ENCODE peak calls at places on chromosome 5, in seven cellular contexts. One of them, this sample, is unnamed.

GRCh38 chr5:150441813-150442698 is 7.5 kb downstream of the RPS14 start:
- DNase-seq in NT2/D1: no peak
- DNase-seq in SK-N-SH: no peak
- DNase-seq in H1: peak
- DNase-seq in HCT116: no peak
- DNase-seq in K562: no peak
- DNase-seq in HepG2: no peak
- DNase-seq in this sample: no peak

GRCh38 chr5:153767221-153768218 is 271.2 kb downstream of the FAM114A2 start:
- DNase-seq in HepG2: no peak
- DNase-seq in NT2/D1: no peak
- DNase-seq in H1: no peak
- DNase-seq in SK-N-SH: no peak
- DNase-seq in K562: no peak
- DNase-seq in HCT116: no peak
- DNase-seq in this sample: no peak

GRCh38 chr5:112976432-112977309 is at the start of gene DCP2:
- DNase-seq in SK-N-SH: peak
- DNase-seq in K562: peak
- DNase-seq in HCT116: peak
- DNase-seq in HepG2: peak
- DNase-seq in NT2/D1: peak
- DNase-seq in H1: peak
- DNase-seq in this sample: peak

GRCh38 chr5:167244583-167244982 is 1046.9 kb upstream of the WWC1 start:
- DNase-seq in NT2/D1: peak
- DNase-seq in HCT116: no peak
- DNase-seq in H1: peak
- DNase-seq in K562: no peak
- DNase-seq in SK-N-SH: peak
- DNase-seq in HepG2: no peak
- DNase-seq in this sample: no peak

GRCh38 chr5:163373401-163374066 is 63.9 kb upstream of the CCNG1 start:
- DNase-seq in NT2/D1: no peak
- DNase-seq in K562: no peak
- DNase-seq in SK-N-SH: no peak
- DNase-seq in HCT116: no peak
- DNase-seq in HepG2: no peak
- DNase-seq in H1: no peak
- DNase-seq in this sample: no peak

GRCh38 chr5:75363726-75364495 is 26.9 kb downstream of the HMGCR start:
- DNase-seq in NT2/D1: no peak
- DNase-seq in HCT116: no peak
- DNase-seq in K562: peak
- DNase-seq in H1: no peak
- DNase-seq in HepG2: no peak
- DNase-seq in SK-N-SH: no peak
- DNase-seq in this sample: no peak

GRCh38 chr5:95861858-95862561 is 39.5 kb upstream of the GLRX start:
- DNase-seq in HepG2: no peak
- DNase-seq in H1: no peak
- DNase-seq in SK-N-SH: no peak
- DNase-seq in K562: no peak
- DNase-seq in NT2/D1: no peak
- DNase-seq in HCT116: no peak
- DNase-seq in this sample: no peak

GRCh38 chr5:110414360-110414759 is 312.1 kb downstream of the TMEM232 start:
- DNase-seq in NT2/D1: no peak
- DNase-seq in HCT116: no peak
- DNase-seq in HepG2: peak
- DNase-seq in K562: no peak
- DNase-seq in SK-N-SH: no peak
- DNase-seq in H1: no peak
- DNase-seq in this sample: no peak

GRCh38 chr5:150579462-150580400 is 60.7 kb upstream of the SYNPO start:
- DNase-seq in HepG2: no peak
- DNase-seq in HCT116: no peak
- DNase-seq in K562: no peak
- DNase-seq in SK-N-SH: no peak
- DNase-seq in NT2/D1: no peak
- DNase-seq in H1: no peak
- DNase-seq in this sample: no peak

GRCh38 chr5:103037673-103038455 is 82.1 kb downstream of the GIN1 start:
- DNase-seq in NT2/D1: no peak
- DNase-seq in K562: no peak
- DNase-seq in SK-N-SH: no peak
- DNase-seq in HCT116: no peak
- DNase-seq in HepG2: no peak
- DNase-seq in H1: no peak
- DNase-seq in this sample: no peak

GRCh38 chr5:170681013-170681433 is 102.5 kb upstream of the GABRP start:
- DNase-seq in HCT116: no peak
- DNase-seq in SK-N-SH: peak
- DNase-seq in HepG2: no peak
- DNase-seq in K562: peak
- DNase-seq in H1: peak
- DNase-seq in NT2/D1: peak
- DNase-seq in this sample: no peak

GRCh38 chr5:168286386-168286785 is 5.1 kb upstream of the WWC1 start:
- DNase-seq in K562: no peak
- DNase-seq in SK-N-SH: no peak
- DNase-seq in NT2/D1: no peak
- DNase-seq in H1: peak
- DNase-seq in HepG2: no peak
- DNase-seq in HCT116: no peak
- DNase-seq in this sample: no peak

GRCh38 chr5:148347706-148348105 is 12.3 kb downstream of the SPINK9 start:
- DNase-seq in K562: no peak
- DNase-seq in NT2/D1: no peak
- DNase-seq in H1: no peak
- DNase-seq in SK-N-SH: no peak
- DNase-seq in HepG2: no peak
- DNase-seq in HCT116: no peak
- DNase-seq in this sample: no peak

GRCh38 chr5:179232091-179232490 is 113.2 kb downstream of the ADAMTS2 start:
- DNase-seq in K562: no peak
- DNase-seq in HCT116: no peak
- DNase-seq in SK-N-SH: no peak
- DNase-seq in HepG2: no peak
- DNase-seq in H1: no peak
- DNase-seq in NT2/D1: no peak
- DNase-seq in this sample: no peak

GRCh38 chr5:112511920-112512319 is 92.8 kb upstream of the EPB41L4A start:
- DNase-seq in NT2/D1: no peak
- DNase-seq in SK-N-SH: no peak
- DNase-seq in K562: no peak
- DNase-seq in HCT116: no peak
- DNase-seq in H1: no peak
- DNase-seq in HepG2: no peak
- DNase-seq in this sample: no peak

GRCh38 chr5:88675159-88675757 is 207.7 kb downstream of the MEF2C start:
- DNase-seq in K562: no peak
- DNase-seq in NT2/D1: no peak
- DNase-seq in SK-N-SH: no peak
- DNase-seq in HepG2: no peak
- DNase-seq in H1: no peak
- DNase-seq in HCT116: no peak
- DNase-seq in this sample: no peak

GRCh38 chr5:88676637-88677481 is 206.1 kb downstream of the MEF2C start:
- DNase-seq in HepG2: no peak
- DNase-seq in NT2/D1: no peak
- DNase-seq in K562: no peak
- DNase-seq in SK-N-SH: no peak
- DNase-seq in HCT116: no peak
- DNase-seq in H1: no peak
- DNase-seq in this sample: no peak

GRCh38 chr5:88677502-88677901 is 205.5 kb downstream of the MEF2C start:
- DNase-seq in NT2/D1: no peak
- DNase-seq in SK-N-SH: no peak
- DNase-seq in HCT116: no peak
- DNase-seq in HepG2: no peak
- DNase-seq in K562: no peak
- DNase-seq in H1: no peak
- DNase-seq in this sample: no peak

GRCh38 chr5:88674262-88675158 is 208.5 kb downstream of the MEF2C start:
- DNase-seq in SK-N-SH: no peak
- DNase-seq in NT2/D1: no peak
- DNase-seq in K562: no peak
- DNase-seq in HCT116: no peak
- DNase-seq in H1: peak
- DNase-seq in HepG2: no peak
- DNase-seq in this sample: no peak

GRCh38 chr5:88675758-88676636 is 207.0 kb downstream of the MEF2C start:
- DNase-seq in HCT116: peak
- DNase-seq in H1: peak
- DNase-seq in HepG2: no peak
- DNase-seq in SK-N-SH: peak
- DNase-seq in K562: peak
- DNase-seq in NT2/D1: peak
- DNase-seq in this sample: no peak
- TF ChIP-seq YY1 in HCT116: no peak
- TF ChIP-seq YY1 in H1: peak
- TF ChIP-seq YY1 in HepG2: no peak
- TF ChIP-seq YY1 in SK-N-SH: no peak
- TF ChIP-seq YY1 in K562: no peak
- TF ChIP-seq YY1 in NT2/D1: no peak
- TF ChIP-seq YY1 in this sample: no peak

DNA sequence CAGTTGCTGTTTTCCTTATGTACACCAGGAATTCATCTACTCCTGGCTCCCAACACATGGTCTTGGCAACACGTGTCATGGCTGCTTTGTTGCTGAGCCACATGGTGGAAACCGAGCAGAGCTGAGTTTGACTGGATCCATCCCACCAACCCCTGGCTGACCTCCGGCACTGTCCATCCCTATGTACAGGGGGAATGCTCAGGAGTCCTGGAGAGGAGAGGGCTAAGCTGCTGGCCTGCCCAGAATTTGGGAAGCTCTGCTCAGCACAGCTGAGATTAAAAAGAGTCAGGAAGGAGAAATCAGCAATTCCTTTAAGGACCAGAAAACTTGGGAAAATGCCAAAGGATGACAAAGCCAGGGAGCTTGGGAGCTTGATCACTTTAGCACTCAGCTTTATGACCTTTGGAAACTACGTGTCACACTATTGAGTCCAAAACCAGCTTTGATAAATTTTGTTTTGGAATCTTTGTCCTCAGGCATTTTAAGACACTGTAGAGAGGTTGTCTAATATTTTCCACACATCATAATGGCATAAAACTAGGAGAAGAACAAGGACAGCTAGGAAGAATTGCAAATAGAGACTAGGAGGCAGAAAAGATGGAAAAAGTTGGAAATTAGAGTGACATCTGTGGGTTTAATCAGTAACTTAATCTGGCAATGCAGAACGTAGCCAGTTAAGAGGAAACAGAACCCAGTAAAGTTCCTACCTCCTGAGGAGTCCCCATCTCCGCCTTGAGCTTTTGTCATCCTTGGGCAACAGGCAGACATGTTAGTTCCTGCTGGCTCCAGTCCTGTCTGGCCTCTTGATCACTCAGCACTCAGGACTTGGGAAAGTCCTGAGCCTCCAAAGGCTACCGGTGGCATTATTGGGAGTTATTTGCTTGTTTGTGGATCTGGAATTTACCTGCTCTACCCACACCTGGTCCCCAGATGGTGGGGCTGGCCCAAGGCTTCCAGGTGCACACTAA is 62.5 kb upstream of the PLPP1 start:
- DNase-seq in H1: peak
- DNase-seq in HepG2: no peak
- DNase-seq in NT2/D1: no peak
- DNase-seq in K562: no peak
- DNase-seq in HCT116: peak
- DNase-seq in SK-N-SH: no peak
- DNase-seq in this sample: no peak
- TF ChIP-seq YY1 in H1: no peak
- TF ChIP-seq YY1 in HepG2: no peak
- TF ChIP-seq YY1 in NT2/D1: no peak
- TF ChIP-seq YY1 in K562: no peak
- TF ChIP-seq YY1 in HCT116: no peak
- TF ChIP-seq YY1 in SK-N-SH: peak
- TF ChIP-seq YY1 in this sample: no peak

DNA sequence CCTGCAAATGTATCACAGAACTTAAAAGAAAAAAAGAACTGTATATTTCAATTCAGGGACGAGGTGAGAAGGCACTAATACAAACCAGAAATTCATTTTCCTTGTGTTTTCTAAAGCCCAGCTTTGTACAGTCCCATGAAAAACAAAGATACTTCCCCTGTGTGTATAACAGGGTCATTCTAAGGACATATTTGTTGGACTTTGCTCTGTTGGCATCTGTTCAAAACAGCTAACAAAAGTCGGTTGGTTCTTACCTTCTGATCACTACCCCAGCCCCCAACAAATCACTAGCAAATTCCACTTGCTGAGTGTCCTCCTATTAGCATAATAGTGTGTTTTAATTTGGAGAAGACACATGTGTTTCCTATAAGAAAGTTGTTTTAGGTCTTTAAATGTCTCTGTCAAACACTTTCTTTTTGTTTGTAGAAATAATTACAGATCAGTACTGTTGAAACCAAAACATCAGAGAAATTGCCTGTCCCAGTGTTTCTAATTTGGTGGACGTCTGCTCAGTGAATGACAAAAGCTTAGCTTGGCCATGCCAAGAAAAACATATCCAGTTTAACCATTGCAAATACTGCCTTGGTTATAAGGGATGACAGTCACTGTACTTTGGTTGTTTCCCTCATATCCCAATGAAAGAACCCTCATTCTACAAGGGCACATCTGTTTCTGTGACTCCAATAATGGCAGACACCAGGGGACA is 480.5 kb downstream of the EBF1 start:
- DNase-seq in K562: no peak
- DNase-seq in HepG2: peak
- DNase-seq in SK-N-SH: no peak
- DNase-seq in HCT116: no peak
- DNase-seq in NT2/D1: no peak
- DNase-seq in H1: no peak
- DNase-seq in this sample: no peak
- TF ChIP-seq YY1 in K562: no peak
- TF ChIP-seq YY1 in HepG2: no peak
- TF ChIP-seq YY1 in SK-N-SH: no peak
- TF ChIP-seq YY1 in HCT116: no peak
- TF ChIP-seq YY1 in NT2/D1: no peak
- TF ChIP-seq YY1 in H1: no peak
- TF ChIP-seq YY1 in this sample: no peak

DNA sequence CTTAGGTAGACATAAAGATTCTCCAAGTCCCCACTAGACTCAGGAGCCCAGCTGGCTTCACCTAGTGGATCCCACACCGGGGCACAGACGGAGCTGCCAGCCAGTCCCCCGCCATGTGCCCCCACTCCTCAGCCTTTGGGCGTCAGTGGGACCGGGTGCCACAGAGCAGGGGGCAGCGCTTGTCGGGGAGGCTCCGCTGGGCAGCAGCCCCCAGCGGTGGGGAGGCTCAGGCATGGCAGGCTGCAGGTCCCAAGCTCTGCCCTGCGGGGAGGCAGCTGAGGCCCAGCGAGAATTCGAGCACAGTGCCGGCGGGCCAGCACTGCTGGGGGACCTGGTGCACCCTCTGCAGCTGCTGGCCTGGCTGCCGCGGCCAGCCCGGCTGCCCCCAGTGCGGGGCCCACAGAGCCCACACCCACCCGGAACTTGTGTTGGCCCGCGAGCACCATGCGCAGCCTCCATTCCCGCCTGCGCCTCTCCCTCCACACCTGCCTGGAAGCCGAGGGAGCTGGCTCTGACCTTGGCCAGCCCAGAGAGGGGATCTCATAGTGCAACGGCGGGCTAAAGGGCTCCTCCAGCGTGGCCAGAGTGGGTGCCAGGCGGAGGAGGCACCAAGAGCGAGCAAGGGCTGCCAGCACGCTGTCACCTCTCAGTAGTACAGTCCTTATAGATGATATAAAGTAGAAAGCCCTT is 390.7 kb downstream of the PLK2 start:
- DNase-seq in HepG2: no peak
- DNase-seq in H1: no peak
- DNase-seq in K562: no peak
- DNase-seq in NT2/D1: no peak
- DNase-seq in HCT116: no peak
- DNase-seq in SK-N-SH: no peak
- DNase-seq in this sample: no peak
- TF ChIP-seq YY1 in HepG2: no peak
- TF ChIP-seq YY1 in H1: no peak
- TF ChIP-seq YY1 in K562: no peak
- TF ChIP-seq YY1 in NT2/D1: no peak
- TF ChIP-seq YY1 in HCT116: no peak
- TF ChIP-seq YY1 in SK-N-SH: no peak
- TF ChIP-seq YY1 in this sample: no peak

This sample was measured in GM12878.